ENCODE peak calls at places on chromosomes 4 and X, in six cellular contexts. Y is WTC11, N is B cell, I is brain microvascular endothelial cell, F is astrocyte, L is dorsolateral prefrontal cortex. U is an unnamed sample.

GRCh38 chr4:70360460-70360859 is at the start of gene SMR3A:
- DNase-seq in Y (no peak), N (no peak), I (no peak), F (no peak), L (no peak), U (no peak)

GRCh38 chrX:37796805-37797204 is 16.9 kb downstream of the CYBB start:
- DNase-seq in Y (no peak), N (peak; percentile 64), I (no peak), F (no peak), L (no peak), U (no peak)

GRCh38 chrX:96314974-96315373 is 369.7 kb upstream of the DIAPH2 start:
- DNase-seq in Y (no peak), N (no peak), I (peak; percentile 40), F (peak; percentile 4), L (no peak), U (no peak)

GRCh38 chrX:65932173-65933084 is 107.5 kb downstream of the VSIG4 start:
- DNase-seq in Y (peak; percentile 13), N (no peak), I (no peak), F (no peak), L (no peak), U (peak; percentile 9)

GRCh38 chrX:143661286-143661685 is 25.4 kb upstream of the SLITRK4 start:
- DNase-seq in Y (no peak), N (no peak), I (no peak), F (no peak), L (no peak), U (no peak)

GRCh38 chrX:39736219-39737211 is 361.2 kb downstream of the BCOR start:
- DNase-seq in Y (no peak), N (no peak), I (peak; percentile 51), F (peak; percentile 81), L (no peak), U (no peak)

GRCh38 chr4:108453366-108453765 is 167.0 kb upstream of the RPL34 start:
- DNase-seq in Y (no peak), N (no peak), I (no peak), F (no peak), L (no peak), U (no peak)

GRCh38 chr4:170716868-170717267 is 627.1 kb upstream of the AADAT start:
- DNase-seq in Y (no peak), N (no peak), I (no peak), F (no peak), L (no peak), U (no peak)

GRCh38 chr4:119300072-119300387 is 21.9 kb downstream of the FABP2 start:
- DNase-seq in Y (peak; percentile 14), N (peak; percentile 53), I (peak; percentile 64), F (no peak), L (peak; percentile 42), U (peak; percentile 19)

GRCh38 chr4:76535603-76536380 is 100.8 kb downstream of the SHROOM3 start:
- DNase-seq in Y (no peak), N (no peak), I (peak; percentile 48), F (peak; percentile 79), L (no peak), U (no peak)

GRCh38 chr4:128528793-128529553 is 241.4 kb upstream of the PGRMC2 start:
- DNase-seq in Y (no peak), N (no peak), I (peak; percentile 97), F (peak; percentile 100), L (no peak), U (no peak)

GRCh38 chrX:18102006-18102405 is 118.7 kb downstream of the BEND2 start:
- DNase-seq in Y (no peak), N (no peak), I (no peak), F (no peak), L (no peak), U (no peak)

GRCh38 chr4:38034986-38035882 is 75.0 kb downstream of the PTTG2 start:
- DNase-seq in Y (no peak), N (no peak), I (peak; percentile 60), F (peak; percentile 14), L (no peak), U (peak; percentile 29)

GRCh38 chr4:117447925-117448324 is 362.5 kb upstream of the TRAM1L1 start:
- DNase-seq in Y (peak; percentile 59), N (no peak), I (no peak), F (no peak), L (no peak), U (no peak)

GRCh38 chrX:55011294-55011693 is 11.1 kb downstream of the APEX2 start:
- DNase-seq in Y (no peak), N (no peak), I (no peak), F (no peak), L (no peak), U (no peak)
- TF ChIP-seq CTCF in Y (no peak), N (peak; percentile 37), I (peak; percentile 30), F (peak; percentile 17), L (no peak), U (peak; percentile 52)

GRCh38 chr4:139639654-139640053 is 26.0 kb upstream of the MGST2 start:
- DNase-seq in Y (no peak), N (no peak), I (no peak), F (no peak), L (no peak), U (no peak)

GRCh38 chr4:139630991-139631390 is 34.6 kb upstream of the MGST2 start:
- DNase-seq in Y (no peak), N (no peak), I (no peak), F (no peak), L (no peak), U (no peak)

GRCh38 chr4:139633661-139634060 is 32.0 kb upstream of the MGST2 start:
- DNase-seq in Y (peak; percentile 48), N (no peak), I (peak; percentile 27), F (no peak), L (no peak), U (no peak)

GRCh38 chr4:139633195-139633594 is 32.4 kb upstream of the MGST2 start:
- DNase-seq in Y (no peak), N (no peak), I (no peak), F (no peak), L (no peak), U (no peak)

DNA sequence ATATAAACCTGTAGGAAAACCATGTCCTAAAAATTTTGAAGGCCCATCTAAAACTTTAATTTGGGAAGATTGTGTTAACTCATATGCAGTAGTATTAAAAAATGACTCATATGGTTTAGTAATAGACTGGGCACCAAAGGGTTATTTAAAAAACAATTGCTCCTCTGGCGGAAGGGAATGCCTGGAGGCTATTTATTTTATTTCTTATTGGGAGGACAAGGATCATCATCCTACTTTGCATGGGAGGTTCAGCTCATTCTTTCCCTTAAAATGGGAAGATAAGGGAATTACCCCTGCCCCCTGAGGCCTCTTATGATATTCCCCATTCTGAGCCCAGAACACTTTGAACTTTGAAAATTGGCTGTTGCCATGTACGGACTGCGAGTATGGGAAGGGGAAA is 29.7 kb upstream of the MGST2 start:
- DNase-seq in Y (no peak), N (no peak), I (no peak), F (no peak), L (no peak), U (no peak)
- TF ChIP-seq CTCF in Y (no peak), N (no peak), I (no peak), F (no peak), L (no peak), U (no peak)

GRCh38 chr4:133152330-133152791 is 3.3 kb downstream of the PCDH10 start:
- DNase-seq in Y (no peak), N (no peak), I (no peak), F (peak; percentile 43), L (no peak), U (peak; percentile 4)

GRCh38 chr4:133152801-133153526 is 3.9 kb downstream of the PCDH10 start:
- DNase-seq in Y (no peak), N (no peak), I (peak; percentile 13), F (peak; percentile 39), L (no peak), U (no peak)

GRCh38 chr4:133150643-133151300 is 1.7 kb downstream of the PCDH10 start:
- DNase-seq in Y (peak; percentile 56), N (no peak), I (peak; percentile 20), F (peak; percentile 42), L (peak; percentile 64), U (peak; percentile 23)

GRCh38 chr4:133151301-133151680 is 2.2 kb downstream of the PCDH10 start:
- DNase-seq in Y (peak; percentile 57), N (no peak), I (no peak), F (peak; percentile 30), L (peak; percentile 80), U (no peak)

GRCh38 chr4:133151681-133152329 is 2.7 kb downstream of the PCDH10 start:
- DNase-seq in Y (peak; percentile 75), N (no peak), I (peak; percentile 9), F (peak; percentile 48), L (peak; percentile 83), U (peak; percentile 39)
- TF ChIP-seq CTCF in Y (peak; percentile 20), N (no peak), I (peak; percentile 54), F (no peak), L (peak; percentile 62), U (peak; percentile 61)

DNA sequence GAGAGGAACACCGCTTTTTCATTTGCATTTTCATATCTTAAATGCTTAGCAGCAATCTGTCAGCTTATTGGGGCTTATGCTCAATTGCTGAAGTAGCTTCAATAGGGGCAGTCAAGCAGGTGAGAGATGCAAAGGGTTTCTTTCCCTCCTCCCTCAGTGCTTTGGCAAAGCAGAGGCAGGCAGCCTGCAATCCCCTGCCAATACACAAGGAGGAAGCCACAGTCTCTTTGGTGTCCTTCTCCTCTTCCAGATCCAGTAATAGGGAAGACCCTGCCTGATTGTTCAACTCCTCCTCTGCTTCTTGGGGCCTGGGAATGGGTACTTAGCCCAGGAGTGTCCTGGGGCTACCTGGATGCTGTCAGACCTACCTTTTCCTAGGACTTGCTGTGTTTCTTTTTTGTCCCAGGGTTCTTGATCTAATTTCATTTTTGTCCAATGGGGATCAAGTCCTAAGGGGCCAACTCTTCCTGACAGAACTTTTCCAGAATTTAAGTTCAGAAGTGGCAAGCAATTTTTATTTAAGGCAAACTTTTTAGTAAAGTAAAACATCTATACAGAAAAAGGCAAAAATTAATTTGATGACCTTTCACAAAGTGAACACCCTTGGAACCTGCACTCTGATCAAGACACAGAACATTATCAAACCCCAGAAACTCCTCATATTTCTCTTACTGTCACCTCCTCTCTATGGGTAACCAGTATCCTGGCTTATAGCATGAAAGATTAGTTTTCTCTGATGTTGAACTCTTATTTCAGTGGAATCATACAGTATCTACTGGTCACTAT is 260.3 kb downstream of the PPP3CA start:
- DNase-seq in Y (peak; percentile 34), N (no peak), I (no peak), F (no peak), L (no peak), U (no peak)
- TF ChIP-seq CTCF in Y (no peak), N (peak; percentile 10), I (peak; percentile 52), F (no peak), L (no peak), U (peak; percentile 20)

U was measured in neural crest cell.